ENCODE peak calls at places on chromosomes 7 and 10, in nine cellular contexts. V, U, X, H, T, R, I, A and G are unnamed samples.

GRCh38 chr7:87231715-87232114 is 12.2 kb upstream of the TMEM243 start:
- DNase-seq in H (no peak), U (no peak), I (no peak), X (no peak), A (no peak), R (no peak), T (no peak), V (no peak), G (no peak)

GRCh38 chr7:134188311-134188710 is 61.2 kb downstream of the LRGUK start:
- DNase-seq in X (no peak), T (no peak), A (no peak), H (no peak), R (no peak), U (no peak), I (no peak), V (no peak), G (no peak)

GRCh38 chr7:137757146-137757925 is 89.4 kb downstream of the DGKI start:
- DNase-seq in U (peak; percentile 77), R (no peak), A (no peak), T (no peak), H (no peak), I (no peak), X (no peak), V (no peak), G (no peak)

GRCh38 chr10:36172054-36172531 is 530.0 kb upstream of the FZD8 start:
- DNase-seq in I (no peak), V (no peak), T (peak; percentile 54), H (no peak), R (no peak), X (no peak), U (peak; percentile 71), A (no peak), G (no peak)

GRCh38 chr10:79502561-79503309 is 9.6 kb upstream of the EIF5AL1 start:
- DNase-seq in X (peak; percentile 41), H (no peak), T (no peak), V (peak; percentile 50), I (peak; percentile 35), U (no peak), R (no peak), A (peak; percentile 55), G (peak; percentile 72)

GRCh38 chr10:93917814-93918213 is 24.0 kb downstream of the SLC35G1 start:
- DNase-seq in I (no peak), R (no peak), A (no peak), X (no peak), U (no peak), V (no peak), T (no peak), H (no peak), G (no peak)

GRCh38 chr7:87317691-87318245 is 27.7 kb upstream of the CROT start:
- DNase-seq in V (no peak), H (no peak), I (no peak), U (no peak), X (no peak), T (no peak), A (no peak), R (no peak), G (no peak)

GRCh38 chr7:45188736-45189135 is 31.1 kb downstream of the RAMP3 start:
- DNase-seq in H (no peak), X (no peak), R (no peak), U (no peak), I (no peak), T (no peak), A (no peak), V (no peak), G (no peak)

GRCh38 chr7:12643001-12643400 is 44.4 kb upstream of the ARL4A start:
- DNase-seq in R (no peak), T (no peak), I (no peak), A (no peak), U (peak; percentile 49), H (no peak), V (no peak), X (no peak), G (no peak)

GRCh38 chr10:30705086-30705624 is 75.6 kb upstream of the LYZL2 start:
- DNase-seq in V (no peak), I (no peak), R (no peak), X (no peak), A (no peak), U (no peak), H (no peak), T (no peak), G (no peak)

GRCh38 chr7:44305564-44306507 is 19.6 kb downstream of the CAMK2B start:
- DNase-seq in T (no peak), A (no peak), V (peak; percentile 1), H (no peak), I (no peak), U (no peak), R (peak; percentile 11), X (peak; percentile 6), G (no peak)

GRCh38 chr10:71771204-71771603 is 2.1 kb downstream of the VSIR start:
- DNase-seq in T (no peak), A (no peak), H (peak; percentile 39), R (no peak), X (no peak), V (no peak), I (no peak), U (no peak), G (no peak)

GRCh38 chr10:78301481-78301880 is 267.8 kb downstream of the RPS24 start:
- DNase-seq in T (no peak), A (peak; percentile 5), V (no peak), I (no peak), H (no peak), R (no peak), U (no peak), X (no peak), G (no peak)

GRCh38 chr10:103451091-103451801 is 924 bp downstream of the CALHM2 start:
- DNase-seq in T (peak; percentile 52), R (peak; percentile 53), H (peak; percentile 84), U (no peak), I (no peak), A (peak; percentile 78), X (peak; percentile 34), V (no peak), G (no peak)

GRCh38 chr7:40658731-40659130 is 523.9 kb downstream of the SUGCT start:
- DNase-seq in T (no peak), X (no peak), A (no peak), U (peak; percentile 57), I (no peak), R (no peak), V (no peak), H (no peak), G (no peak)

GRCh38 chr10:62648941-62649340 is 155.6 kb upstream of the ADO start:
- DNase-seq in U (no peak), A (no peak), R (no peak), I (no peak), V (no peak), T (no peak), H (no peak), X (no peak), G (no peak)

GRCh38 chr10:130463104-130463875 is 327.1 kb downstream of the GLRX3 start:
- DNase-seq in A (no peak), H (no peak), V (no peak), T (no peak), U (no peak), X (no peak), I (no peak), R (no peak), G (no peak)

GRCh38 chr7:23767514-23767913 is 57.5 kb downstream of the STK31 start:
- DNase-seq in A (no peak), U (no peak), I (no peak), R (no peak), X (no peak), T (no peak), H (no peak), V (no peak), G (no peak)

GRCh38 chr10:125200396-125200795 is 40.0 kb upstream of the CTBP2 start:
- DNase-seq in V (no peak), A (no peak), T (no peak), H (no peak), X (no peak), I (no peak), R (no peak), U (no peak), G (no peak)
- TF ChIP-seq CTCF in V (no peak), A (no peak), T (no peak), H (no peak), X (no peak), I (no peak), R (no peak), U (no peak), G (no peak)

GRCh38 chr7:69403169-69403568 is 195.1 kb upstream of the AUTS2 start:
- DNase-seq in H (no peak), U (no peak), I (peak; percentile 18), R (no peak), A (no peak), X (no peak), V (no peak), T (no peak), G (no peak)
- TF ChIP-seq CTCF in H (peak; percentile 31), U (no peak), I (no peak), R (no peak), A (no peak), X (no peak), V (no peak), T (no peak), G (no peak)

GRCh38 chr10:101047961-101048892 is 13.6 kb upstream of the KAZALD1 start:
- DNase-seq in X (no peak), H (peak; percentile 6), V (peak; percentile 60), A (no peak), U (no peak), T (no peak), I (no peak), R (peak; percentile 30), G (no peak)
- TF ChIP-seq CTCF in X (no peak), H (no peak), V (peak; percentile 28), A (no peak), U (no peak), T (no peak), I (no peak), R (no peak), G (no peak)

GRCh38 chr7:129859188-129859587 is 93.6 kb downstream of the UBE2H start:
- DNase-seq in H (no peak), R (no peak), V (no peak), U (peak; percentile 15), T (no peak), I (no peak), A (no peak), X (no peak), G (no peak)

GRCh38 chr7:129855935-129856717 is 96.6 kb downstream of the UBE2H start:
- DNase-seq in X (no peak), U (no peak), H (no peak), T (no peak), R (no peak), V (no peak), I (no peak), A (no peak), G (no peak)

GRCh38 chr7:129857313-129857712 is 95.4 kb downstream of the UBE2H start:
- DNase-seq in T (no peak), H (no peak), R (no peak), A (no peak), V (no peak), X (no peak), I (no peak), U (no peak), G (no peak)

GRCh38 chr7:129855234-129855673 is 97.5 kb downstream of the UBE2H start:
- DNase-seq in X (no peak), H (no peak), A (no peak), R (no peak), U (peak; percentile 98), T (peak; percentile 59), V (peak; percentile 43), I (no peak), G (no peak)

DNA sequence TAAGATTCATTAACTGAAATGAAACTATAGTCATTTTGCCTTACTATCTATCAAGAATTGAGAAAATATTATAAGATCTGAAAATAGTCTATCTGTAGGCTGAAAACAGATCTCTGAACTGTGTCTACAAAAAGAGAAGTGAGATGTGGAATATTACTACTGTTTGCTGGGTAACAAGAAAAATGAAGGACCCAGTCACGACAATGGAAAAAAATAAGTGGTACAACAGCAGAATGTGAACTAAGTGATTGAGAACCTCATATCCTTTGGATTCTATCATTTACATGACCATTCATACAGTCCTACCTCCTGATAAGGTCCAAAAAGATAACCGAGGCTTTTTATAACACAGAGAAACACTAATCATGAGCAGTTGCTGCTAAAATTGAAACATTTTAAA is 94.3 kb downstream of the UBE2H start:
- DNase-seq in U (no peak), T (no peak), X (no peak), I (no peak), R (no peak), A (no peak), H (no peak), V (no peak), G (no peak)
- TF ChIP-seq CTCF in U (no peak), T (no peak), X (no peak), I (no peak), R (no peak), A (no peak), H (no peak), V (no peak), G (no peak)